ENCODE peak calls at places on chromosomes 12 and 14, in four cellular contexts. T, K, E and D are unnamed samples.

GRCh38 chr12:65603428-65604351 is 220.6 kb upstream of the HMGA2 start:
- DNase-seq in T (peak), K (no peak), E (no peak), D (peak)

GRCh38 chr14:50928002-50928635 is 16.2 kb downstream of the PYGL start:
- DNase-seq in T (peak), K (no peak), E (no peak), D (peak)

GRCh38 chr12:8823565-8824300 is 1.3 kb downstream of the A2ML1 start:
- DNase-seq in T (peak), K (peak), E (no peak), D (no peak)

GRCh38 chr12:24719293-24719721 is 229.6 kb downstream of the BCAT1 start:
- DNase-seq in T (peak), K (no peak), E (peak), D (no peak)

GRCh38 chr14:23294734-23295561 is 7.7 kb downstream of the PPP1R3E start:
- DNase-seq in T (peak), K (no peak), E (peak), D (no peak)

GRCh38 chr12:112427760-112428159 is 9.0 kb downstream of the PTPN11 start:
- DNase-seq in T (no peak), K (no peak), E (no peak), D (no peak)

GRCh38 chr12:68958337-68958736 is 25.4 kb upstream of the CPM start:
- DNase-seq in T (no peak), K (no peak), E (peak), D (no peak)

GRCh38 chr14:105528859-105529505 is 2.6 kb downstream of the TMEM121 start:
- DNase-seq in T (no peak), K (no peak), E (peak), D (no peak)

GRCh38 chr12:47797432-47797831 is 22.3 kb downstream of the HDAC7 start:
- DNase-seq in T (no peak), K (peak), E (peak), D (no peak)

GRCh38 chr14:56590535-56590951 is 10.9 kb downstream of the TMEM260 start:
- DNase-seq in T (no peak), K (peak), E (no peak), D (no peak)

GRCh38 chr12:113234483-113234882 is 13.2 kb downstream of the TPCN1 start:
- DNase-seq in T (no peak), K (no peak), E (no peak), D (no peak)

GRCh38 chr12:131098178-131098981 is 144.7 kb downstream of the ADGRD1 start:
- DNase-seq in T (no peak), K (no peak), E (no peak), D (no peak)

GRCh38 chr14:100769035-100769939 is 42.6 kb downstream of the DLK1 start:
- DNase-seq in T (no peak), K (peak), E (no peak), D (no peak)

GRCh38 chr14:104444159-104445030 is 135.2 kb upstream of the C14orf180 start:
- DNase-seq in T (no peak), K (no peak), E (no peak), D (no peak)

GRCh38 chr14:42111355-42111754 is 504.7 kb downstream of the LRFN5 start:
- DNase-seq in T (no peak), K (no peak), E (no peak), D (no peak)